ENCODE peak calls at places on chromosomes 11 and 22, in ten cellular contexts. One of them, this sample, is unnamed.

GRCh38 chr22:23070418-23071162 is at the start of gene GNAZ:
- DNase-seq in mucosa of descending colon: peak; percentile 51
- DNase-seq in right atrium auricular region: no peak
- DNase-seq in fibroblast of lung: peak; percentile 10
- DNase-seq in RWPE1: no peak
- DNase-seq in right lobe of liver: peak; percentile 32
- DNase-seq in AG09319: no peak
- DNase-seq in brain microvascular endothelial cell: no peak
- DNase-seq in CD4-positive, alpha-beta T cell: no peak
- DNase-seq in neural progenitor cell: peak; percentile 82
- DNase-seq in this sample: no peak

GRCh38 chr22:45468872-45469572 is 33.7 kb upstream of the FBLN1 start:
- DNase-seq in mucosa of descending colon: no peak
- DNase-seq in right atrium auricular region: no peak
- DNase-seq in fibroblast of lung: peak; percentile 77
- DNase-seq in RWPE1: peak; percentile 62
- DNase-seq in right lobe of liver: no peak
- DNase-seq in AG09319: no peak
- DNase-seq in brain microvascular endothelial cell: peak; percentile 28
- DNase-seq in CD4-positive, alpha-beta T cell: no peak
- DNase-seq in neural progenitor cell: no peak
- DNase-seq in this sample: peak; percentile 70

GRCh38 chr22:31046591-31047226 is 34.4 kb upstream of the SMTN start:
- DNase-seq in mucosa of descending colon: peak; percentile 35
- DNase-seq in right atrium auricular region: peak; percentile 66
- DNase-seq in fibroblast of lung: no peak
- DNase-seq in RWPE1: no peak
- DNase-seq in right lobe of liver: peak; percentile 78
- DNase-seq in AG09319: no peak
- DNase-seq in brain microvascular endothelial cell: no peak
- DNase-seq in CD4-positive, alpha-beta T cell: no peak
- DNase-seq in neural progenitor cell: no peak
- DNase-seq in this sample: peak; percentile 30

GRCh38 chr11:47004595-47005033 is 68.1 kb downstream of the CSTPP1 start:
- DNase-seq in mucosa of descending colon: peak; percentile 47
- DNase-seq in right atrium auricular region: peak; percentile 84
- DNase-seq in fibroblast of lung: peak; percentile 98
- DNase-seq in RWPE1: no peak
- DNase-seq in right lobe of liver: peak; percentile 68
- DNase-seq in AG09319: peak; percentile 92
- DNase-seq in brain microvascular endothelial cell: peak; percentile 96
- DNase-seq in CD4-positive, alpha-beta T cell: no peak
- DNase-seq in neural progenitor cell: no peak
- DNase-seq in this sample: peak; percentile 98

GRCh38 chr11:125348141-125348651 is 147.9 kb downstream of the FEZ1 start:
- DNase-seq in mucosa of descending colon: no peak
- DNase-seq in right atrium auricular region: no peak
- DNase-seq in fibroblast of lung: no peak
- DNase-seq in RWPE1: no peak
- DNase-seq in right lobe of liver: no peak
- DNase-seq in AG09319: no peak
- DNase-seq in brain microvascular endothelial cell: no peak
- DNase-seq in CD4-positive, alpha-beta T cell: no peak
- DNase-seq in neural progenitor cell: peak; percentile 92
- DNase-seq in this sample: no peak

GRCh38 chr11:1123970-1124369 is 33.8 kb upstream of the MUC5AC start:
- DNase-seq in mucosa of descending colon: no peak
- DNase-seq in right atrium auricular region: no peak
- DNase-seq in fibroblast of lung: no peak
- DNase-seq in RWPE1: no peak
- DNase-seq in right lobe of liver: no peak
- DNase-seq in AG09319: no peak
- DNase-seq in brain microvascular endothelial cell: no peak
- DNase-seq in CD4-positive, alpha-beta T cell: no peak
- DNase-seq in neural progenitor cell: no peak
- DNase-seq in this sample: no peak

GRCh38 chr11:57937431-57937830 is 86.2 kb upstream of the OR9Q1 start:
- DNase-seq in mucosa of descending colon: no peak
- DNase-seq in right atrium auricular region: no peak
- DNase-seq in fibroblast of lung: no peak
- DNase-seq in RWPE1: no peak
- DNase-seq in right lobe of liver: no peak
- DNase-seq in AG09319: no peak
- DNase-seq in brain microvascular endothelial cell: no peak
- DNase-seq in CD4-positive, alpha-beta T cell: no peak
- DNase-seq in neural progenitor cell: no peak
- DNase-seq in this sample: no peak

GRCh38 chr22:30116362-30117117 is 36.3 kb downstream of the HORMAD2 start:
- DNase-seq in mucosa of descending colon: no peak
- DNase-seq in right atrium auricular region: no peak
- DNase-seq in fibroblast of lung: peak; percentile 81
- DNase-seq in RWPE1: peak; percentile 32
- DNase-seq in right lobe of liver: no peak
- DNase-seq in AG09319: no peak
- DNase-seq in brain microvascular endothelial cell: peak; percentile 47
- DNase-seq in CD4-positive, alpha-beta T cell: no peak
- DNase-seq in neural progenitor cell: peak; percentile 26
- DNase-seq in this sample: peak; percentile 64

GRCh38 chr22:37559901-37560681 is at the start of gene CDC42EP1:
- DNase-seq in mucosa of descending colon: peak; percentile 86
- DNase-seq in right atrium auricular region: no peak
- DNase-seq in fibroblast of lung: peak; percentile 59
- DNase-seq in RWPE1: no peak
- DNase-seq in right lobe of liver: peak; percentile 79
- DNase-seq in AG09319: peak; percentile 27
- DNase-seq in brain microvascular endothelial cell: no peak
- DNase-seq in CD4-positive, alpha-beta T cell: no peak
- DNase-seq in neural progenitor cell: peak; percentile 74
- DNase-seq in this sample: peak; percentile 59

GRCh38 chr11:100687630-100688395 is 725 bp downstream of the ARHGAP42 start:
- DNase-seq in mucosa of descending colon: peak; percentile 69
- DNase-seq in right atrium auricular region: peak; percentile 73
- DNase-seq in fibroblast of lung: peak; percentile 84
- DNase-seq in RWPE1: peak; percentile 57
- DNase-seq in right lobe of liver: peak; percentile 46
- DNase-seq in AG09319: peak; percentile 66
- DNase-seq in brain microvascular endothelial cell: peak; percentile 72
- DNase-seq in CD4-positive, alpha-beta T cell: no peak
- DNase-seq in neural progenitor cell: peak; percentile 89
- DNase-seq in this sample: peak; percentile 87

GRCh38 chr22:17451251-17451765 is 82.0 kb downstream of the CECR2 start:
- DNase-seq in mucosa of descending colon: no peak
- DNase-seq in right atrium auricular region: no peak
- DNase-seq in fibroblast of lung: no peak
- DNase-seq in RWPE1: no peak
- DNase-seq in right lobe of liver: no peak
- DNase-seq in AG09319: no peak
- DNase-seq in brain microvascular endothelial cell: no peak
- DNase-seq in CD4-positive, alpha-beta T cell: no peak
- DNase-seq in neural progenitor cell: no peak
- DNase-seq in this sample: no peak

GRCh38 chr11:120128392-120129172 is 9.3 kb downstream of the TRIM29 start:
- DNase-seq in mucosa of descending colon: peak; percentile 87
- DNase-seq in right atrium auricular region: no peak
- DNase-seq in fibroblast of lung: peak; percentile 75
- DNase-seq in RWPE1: peak; percentile 88
- DNase-seq in right lobe of liver: peak; percentile 7
- DNase-seq in AG09319: no peak
- DNase-seq in brain microvascular endothelial cell: no peak
- DNase-seq in CD4-positive, alpha-beta T cell: no peak
- DNase-seq in neural progenitor cell: no peak
- DNase-seq in this sample: peak; percentile 20

GRCh38 chr22:27461470-27461869 is 340.1 kb downstream of the MN1 start:
- DNase-seq in mucosa of descending colon: no peak
- DNase-seq in right atrium auricular region: no peak
- DNase-seq in fibroblast of lung: peak; percentile 97
- DNase-seq in RWPE1: peak; percentile 46
- DNase-seq in right lobe of liver: no peak
- DNase-seq in AG09319: peak; percentile 56
- DNase-seq in brain microvascular endothelial cell: peak; percentile 86
- DNase-seq in CD4-positive, alpha-beta T cell: no peak
- DNase-seq in neural progenitor cell: peak; percentile 90
- DNase-seq in this sample: peak; percentile 86

GRCh38 chr11:17171342-17171741 is 36.4 kb downstream of the PIK3C2A start:
- DNase-seq in mucosa of descending colon: no peak
- DNase-seq in right atrium auricular region: no peak
- DNase-seq in fibroblast of lung: peak; percentile 67
- DNase-seq in RWPE1: peak; percentile 5
- DNase-seq in right lobe of liver: no peak
- DNase-seq in AG09319: no peak
- DNase-seq in brain microvascular endothelial cell: no peak
- DNase-seq in CD4-positive, alpha-beta T cell: no peak
- DNase-seq in neural progenitor cell: no peak
- DNase-seq in this sample: peak; percentile 22

GRCh38 chr11:130020323-130020722 is 17.7 kb upstream of the PRDM10 start:
- DNase-seq in mucosa of descending colon: no peak
- DNase-seq in right atrium auricular region: no peak
- DNase-seq in fibroblast of lung: peak; percentile 60
- DNase-seq in RWPE1: no peak
- DNase-seq in right lobe of liver: no peak
- DNase-seq in AG09319: no peak
- DNase-seq in brain microvascular endothelial cell: no peak
- DNase-seq in CD4-positive, alpha-beta T cell: no peak
- DNase-seq in neural progenitor cell: no peak
- DNase-seq in this sample: no peak

GRCh38 chr22:33101550-33101949 is 43.4 kb upstream of the SYN3 start:
- DNase-seq in mucosa of descending colon: no peak
- DNase-seq in right atrium auricular region: no peak
- DNase-seq in fibroblast of lung: no peak
- DNase-seq in RWPE1: no peak
- DNase-seq in right lobe of liver: no peak
- DNase-seq in AG09319: no peak
- DNase-seq in brain microvascular endothelial cell: no peak
- DNase-seq in CD4-positive, alpha-beta T cell: no peak
- DNase-seq in neural progenitor cell: no peak
- DNase-seq in this sample: no peak

DNA sequence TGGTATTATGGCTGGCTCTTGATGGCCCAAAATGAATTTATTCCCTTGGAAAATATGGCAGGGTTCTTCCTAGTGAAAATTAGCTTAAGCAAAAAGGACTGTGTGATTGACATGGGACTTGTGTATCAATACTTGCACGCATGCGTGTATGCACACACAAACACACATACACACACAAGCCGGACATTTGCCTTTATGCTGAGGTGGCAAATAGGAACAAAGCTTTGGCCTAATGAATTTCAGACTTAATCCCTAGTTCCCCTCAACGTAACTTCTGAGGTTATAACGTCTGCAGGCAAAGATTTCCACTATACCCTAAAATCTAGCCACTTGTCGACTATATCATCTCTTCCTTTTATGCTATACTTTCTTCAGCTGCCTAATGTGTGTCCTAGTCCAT is 2.9 kb upstream of the OR52I2 start:
- DNase-seq in mucosa of descending colon: no peak
- DNase-seq in right atrium auricular region: no peak
- DNase-seq in fibroblast of lung: no peak
- DNase-seq in RWPE1: no peak
- DNase-seq in right lobe of liver: no peak
- DNase-seq in AG09319: no peak
- DNase-seq in brain microvascular endothelial cell: no peak
- DNase-seq in CD4-positive, alpha-beta T cell: no peak
- DNase-seq in neural progenitor cell: no peak
- DNase-seq in this sample: no peak
- TF ChIP-seq CTCF in mucosa of descending colon: no peak
- TF ChIP-seq CTCF in right atrium auricular region: no peak
- TF ChIP-seq CTCF in fibroblast of lung: no peak
- TF ChIP-seq CTCF in RWPE1: no peak
- TF ChIP-seq CTCF in right lobe of liver: no peak
- TF ChIP-seq CTCF in AG09319: no peak
- TF ChIP-seq CTCF in brain microvascular endothelial cell: no peak
- TF ChIP-seq CTCF in CD4-positive, alpha-beta T cell: no peak
- TF ChIP-seq CTCF in neural progenitor cell: no peak
- TF ChIP-seq CTCF in this sample: no peak

DNA sequence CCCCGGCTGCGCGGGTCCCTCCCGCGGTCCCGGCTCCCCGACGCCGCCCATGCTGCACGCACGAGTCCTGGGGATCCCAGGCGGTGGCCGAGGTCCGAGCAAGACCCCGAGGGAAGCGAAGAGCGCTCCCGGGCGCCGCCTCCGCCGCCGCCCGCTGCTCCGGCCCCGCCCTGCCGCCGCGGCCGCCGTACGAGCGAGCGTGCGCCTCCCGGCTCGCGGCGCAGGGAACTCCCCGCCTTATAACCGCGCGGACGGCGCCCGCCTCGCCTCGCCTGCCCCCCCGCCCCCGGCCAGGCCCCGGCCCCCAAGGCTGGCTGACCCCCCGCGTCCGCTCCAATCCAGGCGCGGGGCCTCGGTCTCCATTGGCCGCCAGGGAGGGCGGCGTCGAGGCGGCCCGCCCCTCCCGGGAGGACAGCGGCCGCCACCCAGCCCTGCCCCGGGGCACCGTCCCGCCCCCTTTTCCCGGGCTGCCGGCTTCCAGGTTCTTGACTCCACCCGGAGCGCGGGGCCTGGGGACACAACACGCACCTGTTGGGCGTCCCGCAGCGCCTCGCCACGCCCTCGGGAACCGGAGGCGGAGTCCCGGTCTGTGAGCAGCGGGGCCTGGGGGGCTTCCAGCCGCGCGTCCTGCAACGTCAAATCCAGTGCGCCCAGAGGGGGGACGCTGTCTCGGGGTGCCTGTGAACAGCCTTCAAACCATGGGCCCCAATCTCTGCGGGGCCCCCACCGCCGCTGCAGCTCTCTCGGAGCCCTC is at the start of gene FADS3:
- DNase-seq in mucosa of descending colon: peak; percentile 92
- DNase-seq in right atrium auricular region: peak; percentile 92
- DNase-seq in fibroblast of lung: peak; percentile 74
- DNase-seq in RWPE1: peak; percentile 75
- DNase-seq in right lobe of liver: peak; percentile 93
- DNase-seq in AG09319: peak; percentile 65
- DNase-seq in brain microvascular endothelial cell: no peak
- DNase-seq in CD4-positive, alpha-beta T cell: peak; percentile 28
- DNase-seq in neural progenitor cell: peak; percentile 90
- DNase-seq in this sample: peak; percentile 76
- TF ChIP-seq CTCF in mucosa of descending colon: no peak
- TF ChIP-seq CTCF in right atrium auricular region: no peak
- TF ChIP-seq CTCF in fibroblast of lung: no peak
- TF ChIP-seq CTCF in RWPE1: no peak
- TF ChIP-seq CTCF in right lobe of liver: no peak
- TF ChIP-seq CTCF in AG09319: no peak
- TF ChIP-seq CTCF in brain microvascular endothelial cell: peak; percentile 36
- TF ChIP-seq CTCF in CD4-positive, alpha-beta T cell: no peak
- TF ChIP-seq CTCF in neural progenitor cell: peak; percentile 10
- TF ChIP-seq CTCF in this sample: no peak

GRCh38 chr11:128948583-128948982 is 5.9 kb upstream of the TP53AIP1 start:
- DNase-seq in mucosa of descending colon: no peak
- DNase-seq in right atrium auricular region: no peak
- DNase-seq in fibroblast of lung: no peak
- DNase-seq in RWPE1: peak; percentile 16
- DNase-seq in right lobe of liver: no peak
- DNase-seq in AG09319: no peak
- DNase-seq in brain microvascular endothelial cell: no peak
- DNase-seq in CD4-positive, alpha-beta T cell: no peak
- DNase-seq in neural progenitor cell: peak; percentile 52
- DNase-seq in this sample: no peak
- TF ChIP-seq CTCF in mucosa of descending colon: no peak
- TF ChIP-seq CTCF in right atrium auricular region: peak; percentile 55
- TF ChIP-seq CTCF in fibroblast of lung: peak; percentile 20
- TF ChIP-seq CTCF in RWPE1: no peak
- TF ChIP-seq CTCF in right lobe of liver: no peak
- TF ChIP-seq CTCF in AG09319: no peak
- TF ChIP-seq CTCF in brain microvascular endothelial cell: peak; percentile 42
- TF ChIP-seq CTCF in CD4-positive, alpha-beta T cell: no peak
- TF ChIP-seq CTCF in neural progenitor cell: peak; percentile 51
- TF ChIP-seq CTCF in this sample: peak; percentile 22

GRCh38 chr11:80155412-80156017 is 714.7 kb upstream of the TENM4 start:
- DNase-seq in mucosa of descending colon: no peak
- DNase-seq in right atrium auricular region: no peak
- DNase-seq in fibroblast of lung: no peak
- DNase-seq in RWPE1: peak; percentile 17
- DNase-seq in right lobe of liver: no peak
- DNase-seq in AG09319: no peak
- DNase-seq in brain microvascular endothelial cell: peak; percentile 40
- DNase-seq in CD4-positive, alpha-beta T cell: no peak
- DNase-seq in neural progenitor cell: peak; percentile 65
- DNase-seq in this sample: peak; percentile 31
- TF ChIP-seq CTCF in mucosa of descending colon: no peak
- TF ChIP-seq CTCF in right atrium auricular region: peak; percentile 52
- TF ChIP-seq CTCF in fibroblast of lung: peak; percentile 58
- TF ChIP-seq CTCF in RWPE1: peak; percentile 48
- TF ChIP-seq CTCF in right lobe of liver: peak; percentile 42
- TF ChIP-seq CTCF in AG09319: peak; percentile 18
- TF ChIP-seq CTCF in brain microvascular endothelial cell: peak; percentile 65
- TF ChIP-seq CTCF in CD4-positive, alpha-beta T cell: no peak
- TF ChIP-seq CTCF in neural progenitor cell: peak; percentile 70
- TF ChIP-seq CTCF in this sample: peak; percentile 58